ENCODE peak calls at places on chromosomes 4 and X, in seven cellular contexts. Y is dermis microvascular lymphatic vessel endothelial cell; L is neural crest cell; Q is activated CD8-positive, alpha-beta memory T cell treated with anti-CD3 and anti-CD28 coated beads for 1 hour; F is activated T-helper 9 cell treated with anti-CD3 and anti-CD28 coated beads, Interleukin-2, amount 50 U/mL, for 16 hours; T is pancreas; X is PC-9. E is an unnamed sample.

GRCh38 chrX:98607739-98608138 is 1724.0 kb downstream of the RPA4 start:
- DNase-seq in T (no peak), F (no peak), L (no peak), X (no peak), Q (no peak), Y (no peak), E (no peak)

GRCh38 chr4:144740316-144740715 is 94.4 kb downstream of the HHIP start:
- DNase-seq in X (no peak), F (no peak), Q (no peak), L (no peak), Y (no peak), T (no peak), E (no peak)

GRCh38 chr4:125428832-125429231 is 114.1 kb downstream of the FAT4 start:
- DNase-seq in Y (no peak), T (no peak), F (no peak), Q (no peak), L (no peak), X (no peak), E (no peak)

GRCh38 chrX:133045986-133046385 is 50.9 kb downstream of the USP26 start:
- DNase-seq in F (no peak), X (peak; percentile 8), Q (no peak), Y (no peak), L (no peak), T (no peak), E (no peak)

GRCh38 chr4:84647307-84647884 is 64.5 kb downstream of the CDS1 start:
- DNase-seq in F (no peak), T (no peak), Y (no peak), L (no peak), Q (no peak), X (no peak), E (no peak)

GRCh38 chr4:66972087-66972486 is 573.2 kb downstream of the CENPC start:
- DNase-seq in Q (no peak), F (no peak), Y (no peak), X (no peak), T (no peak), L (no peak), E (no peak)

GRCh38 chr4:158934996-158935669 is 166.3 kb downstream of the FNIP2 start:
- DNase-seq in Q (no peak), Y (no peak), T (no peak), L (no peak), F (no peak), X (no peak), E (no peak)

GRCh38 chr4:8739820-8740665 is 131.6 kb downstream of the HMX1 start:
- DNase-seq in Y (no peak), F (no peak), Q (no peak), X (no peak), T (no peak), L (no peak), E (no peak)

GRCh38 chrX:132612990-132613564 is 124.2 kb upstream of the MBNL3 start:
- DNase-seq in F (peak; percentile 5), L (peak; percentile 50), T (peak; percentile 53), X (peak; percentile 46), Y (peak; percentile 12), Q (peak; percentile 1), E (peak; percentile 21)

GRCh38 chrX:13760428-13760827 is 25.9 kb downstream of the OFD1 start:
- DNase-seq in T (no peak), Y (no peak), Q (no peak), F (no peak), X (no peak), L (no peak), E (no peak)

GRCh38 chr4:111778543-111778942 is 366.7 kb upstream of the FAM241A start:
- DNase-seq in T (no peak), F (no peak), Y (no peak), Q (no peak), L (no peak), X (no peak), E (no peak)

GRCh38 chr4:168693750-168694470 is 197.1 kb downstream of the PALLD start:
- DNase-seq in X (no peak), Y (no peak), T (no peak), L (no peak), Q (no peak), F (no peak), E (no peak)

GRCh38 chrX:97672138-97672537 is 788.4 kb downstream of the RPA4 start:
- DNase-seq in Y (no peak), L (no peak), X (no peak), Q (no peak), T (no peak), F (no peak), E (no peak)

GRCh38 chr4:28557755-28558154 is 1697.1 kb downstream of the STIM2 start:
- DNase-seq in L (no peak), Y (no peak), Q (no peak), T (no peak), F (no peak), X (no peak), E (no peak)

GRCh38 chr4:74453037-74453635 is 8.2 kb downstream of the AREG start:
- DNase-seq in L (no peak), T (no peak), Q (no peak), F (no peak), Y (no peak), X (no peak), E (no peak)

GRCh38 chrX:55524487-55524886 is 34.8 kb upstream of the USP51 start:
- DNase-seq in T (no peak), F (no peak), Q (no peak), X (no peak), L (no peak), Y (no peak), E (no peak)

GRCh38 chrX:39633293-39633692 is 464.5 kb downstream of the BCOR start:
- DNase-seq in F (no peak), Y (no peak), L (no peak), Q (no peak), T (no peak), X (no peak), E (no peak)